ENCODE peak calls at places on chromosome 11, in four cellular contexts. T is neuronal stem cell, A is H9, C is IMR-90. G is an unnamed sample.

GRCh38 chr11:5293028-5293427 is 8.7 kb downstream of the OR51B4 start:
- DNase-seq in A (no peak), T (no peak), C (peak), G (no peak)

GRCh38 chr11:117439256-117439655 is 111.6 kb downstream of the CEP164 start:
- DNase-seq in A (no peak), T (no peak), C (no peak), G (no peak)

GRCh38 chr11:86765146-86765663 is 35.1 kb upstream of the PRSS23 start:
- DNase-seq in C (peak), A (no peak), T (no peak), G (no peak)

GRCh38 chr11:108302121-108302785 is 79.4 kb downstream of the ATM start:
- DNase-seq in C (peak), T (no peak), A (no peak), G (no peak)

GRCh38 chr11:3051435-3052108 is 5.7 kb downstream of the CARS1 start:
- DNase-seq in T (no peak), A (no peak), C (no peak), G (no peak)

GRCh38 chr11:12128191-12128841 is 17.9 kb downstream of the MICAL2 start:
- DNase-seq in A (no peak), C (no peak), T (no peak), G (no peak)

GRCh38 chr11:23540101-23540561 is 679.9 kb upstream of the CCDC179 start:
- DNase-seq in A (peak), C (peak), T (peak), G (no peak)

GRCh38 chr11:117614695-117615094 is 182.3 kb downstream of the DSCAML1 start:
- DNase-seq in A (peak), T (no peak), C (no peak), G (peak)

GRCh38 chr11:120601566-120601965 is 90.0 kb downstream of the GRIK4 start:
- DNase-seq in A (no peak), C (peak), T (no peak), G (no peak)

GRCh38 chr11:74449369-74449931 is 17.9 kb downstream of the KCNE3 start:
- DNase-seq in A (peak), C (peak), T (peak), G (peak)

GRCh38 chr11:119699227-119699626 is 29.8 kb downstream of the NECTIN1 start:
- DNase-seq in C (no peak), T (no peak), A (no peak), G (no peak)

GRCh38 chr11:76850815-76851214 is 9.9 kb upstream of the ACER3 start:
- DNase-seq in T (no peak), A (no peak), C (no peak), G (no peak)

GRCh38 chr11:116312560-116313340 is 460.0 kb downstream of the BUD13 start:
- DNase-seq in T (no peak), A (no peak), C (no peak), G (no peak)

GRCh38 chr11:94675788-94676187 is 92.4 kb upstream of the AMOTL1 start:
- DNase-seq in T (no peak), A (no peak), C (peak), G (no peak)

GRCh38 chr11:58465690-58466089 is 23.7 kb upstream of the OR5B12 start:
- DNase-seq in C (no peak), T (no peak), A (no peak), G (no peak)

GRCh38 chr11:126487711-126488110 is 132.2 kb downstream of the ST3GAL4 start:
- DNase-seq in A (no peak), T (no peak), C (no peak), G (no peak)

GRCh38 chr11:74316772-74317505 is 5.5 kb upstream of the P4HA3 start:
- DNase-seq in C (peak), T (no peak), A (no peak), G (no peak)

GRCh38 chr11:13691296-13691899 is 22.9 kb downstream of the FAR1 start:
- DNase-seq in T (no peak), A (no peak), C (no peak), G (peak)

GRCh38 chr11:47259178-47259977 is 1.6 kb downstream of the NR1H3 start:
- DNase-seq in T (no peak), A (peak), C (peak), G (peak)

GRCh38 chr11:9826390-9826789 is 162.5 kb downstream of the SWAP70 start:
- DNase-seq in T (no peak), C (no peak), A (no peak), G (no peak)

GRCh38 chr11:6531267-6531752 is 34.2 kb downstream of the DNHD1 start:
- DNase-seq in A (no peak), T (peak), C (peak), G (peak)

GRCh38 chr11:20647976-20648565 is 21.3 kb upstream of the NELL1 start:
- DNase-seq in A (peak), T (peak), C (peak), G (peak)

GRCh38 chr11:2273771-2274170 is 3.4 kb upstream of the ASCL2 start:
- DNase-seq in A (no peak), C (no peak), T (no peak), G (peak)

GRCh38 chr11:68481579-68482240 is 21.2 kb downstream of the PPP6R3 start:
- DNase-seq in T (no peak), C (no peak), A (no peak), G (no peak)

GRCh38 chr11:72036687-72037086 is 38.0 kb downstream of the IL18BP start:
- DNase-seq in T (no peak), A (no peak), C (no peak), G (no peak)

GRCh38 chr11:45021692-45022130 is 71.0 kb upstream of the TP53I11 start:
- DNase-seq in T (no peak), A (peak), C (peak), G (peak)

GRCh38 chr11:93694109-93694508 is 32.6 kb downstream of the CEP295 start:
- DNase-seq in C (no peak), A (no peak), T (no peak), G (no peak)

GRCh38 chr11:27174026-27174425 is 133.4 kb downstream of the BBOX1 start:
- DNase-seq in A (no peak), T (no peak), C (no peak), G (no peak)

DNA sequence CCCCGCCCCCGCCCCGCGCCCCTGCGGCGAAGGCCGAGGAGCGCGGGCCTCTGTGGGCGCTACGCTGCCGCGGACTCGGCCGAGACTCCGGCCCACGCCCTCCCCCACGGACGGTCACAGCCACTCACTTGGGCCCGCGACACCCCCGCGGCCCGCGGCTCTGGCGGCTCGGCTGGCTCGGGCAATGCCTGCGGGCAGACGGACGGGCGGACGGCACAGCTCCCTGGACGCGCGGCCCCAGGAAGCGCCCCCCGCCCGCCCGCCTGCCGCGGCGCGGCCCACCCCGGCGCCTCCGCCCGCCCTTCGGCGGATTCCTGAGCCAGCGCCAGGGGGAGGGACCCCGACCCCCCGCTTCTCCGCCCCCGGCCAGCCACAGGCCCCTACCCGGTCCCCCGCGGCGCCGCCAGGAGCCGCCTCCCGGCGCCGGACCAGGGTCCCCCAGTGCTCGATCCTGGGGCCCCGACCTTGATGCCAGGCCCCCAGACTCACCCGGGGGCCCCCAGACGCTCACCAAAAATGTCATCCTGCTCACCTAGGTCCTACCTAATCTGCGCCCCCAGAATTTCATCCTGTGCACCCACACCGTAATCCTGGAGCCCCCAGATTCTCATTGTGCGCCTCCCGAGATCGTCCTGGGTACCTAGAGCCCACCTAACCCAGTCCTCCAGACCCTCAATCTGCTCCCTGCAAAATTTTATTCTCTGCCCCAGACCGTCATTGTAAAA is at the start of gene EFEMP2:
- DNase-seq in T (peak), C (no peak), A (no peak), G (no peak)
- H3K14ac ChIP-seq in T (peak), C (peak), A (no peak), G (peak)

GRCh38 chr11:111765984-111766833 is at the start of gene PPP2R1B:
- DNase-seq in A (peak), T (peak), C (peak), G (peak)
- H3K14ac ChIP-seq in A (peak), T (peak), C (peak), G (peak)

GRCh38 chr11:61816736-61817455 is at the start of gene FADS1:
- DNase-seq in T (peak), C (peak), A (peak), G (peak)
- H3K14ac ChIP-seq in T (peak), C (peak), A (peak), G (peak)

GRCh38 chr11:110296226-110297081 is at the start of gene RDX:
- DNase-seq in A (peak), T (peak), C (peak), G (peak)
- H3K14ac ChIP-seq in A (peak), T (peak), C (peak), G (peak)

DNA sequence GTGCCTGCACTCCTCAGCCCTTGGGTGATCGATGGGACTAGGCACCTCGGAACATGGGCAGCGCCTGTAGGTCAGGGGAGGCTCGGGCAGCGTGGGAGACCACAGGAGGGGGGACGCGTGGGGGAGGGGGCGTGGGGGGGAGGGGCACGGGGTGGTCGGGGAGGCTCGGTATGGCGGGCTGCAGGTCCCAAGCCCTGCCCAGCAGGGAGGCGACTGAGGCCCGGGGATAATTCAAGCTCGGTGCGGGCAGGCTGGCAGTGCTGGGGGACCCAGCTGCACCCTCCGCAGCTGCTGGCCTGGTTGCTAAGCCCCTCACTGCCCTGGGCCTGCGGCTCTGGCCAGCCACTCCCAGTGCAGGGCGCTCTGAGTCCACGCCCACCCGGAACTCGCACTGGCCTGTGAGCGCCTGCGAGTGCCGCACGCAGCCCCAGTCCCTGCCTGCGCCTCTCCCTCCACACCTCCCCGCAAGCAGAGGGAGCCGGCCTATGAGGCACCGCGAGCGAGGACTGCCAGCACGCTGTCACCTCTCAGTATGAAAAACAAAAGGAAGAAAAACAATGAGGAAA is 1698.3 kb upstream of the RAG2 start:
- DNase-seq in T (no peak), C (no peak), A (no peak), G (no peak)
- H3K14ac ChIP-seq in T (peak), C (no peak), A (no peak), G (no peak)

GRCh38 chr11:128448981-128449713 is 138.2 kb downstream of the ETS1 start:
- DNase-seq in A (no peak), T (no peak), C (no peak), G (no peak)

GRCh38 chr11:128450882-128451647 is 136.3 kb downstream of the ETS1 start:
- DNase-seq in A (no peak), C (no peak), T (no peak), G (no peak)

GRCh38 chr11:128448487-128448886 is 138.9 kb downstream of the ETS1 start:
- DNase-seq in A (peak), T (no peak), C (peak), G (peak)

GRCh38 chr11:128453444-128454336 is 133.7 kb downstream of the ETS1 start:
- DNase-seq in A (no peak), C (peak), T (no peak), G (no peak)

DNA sequence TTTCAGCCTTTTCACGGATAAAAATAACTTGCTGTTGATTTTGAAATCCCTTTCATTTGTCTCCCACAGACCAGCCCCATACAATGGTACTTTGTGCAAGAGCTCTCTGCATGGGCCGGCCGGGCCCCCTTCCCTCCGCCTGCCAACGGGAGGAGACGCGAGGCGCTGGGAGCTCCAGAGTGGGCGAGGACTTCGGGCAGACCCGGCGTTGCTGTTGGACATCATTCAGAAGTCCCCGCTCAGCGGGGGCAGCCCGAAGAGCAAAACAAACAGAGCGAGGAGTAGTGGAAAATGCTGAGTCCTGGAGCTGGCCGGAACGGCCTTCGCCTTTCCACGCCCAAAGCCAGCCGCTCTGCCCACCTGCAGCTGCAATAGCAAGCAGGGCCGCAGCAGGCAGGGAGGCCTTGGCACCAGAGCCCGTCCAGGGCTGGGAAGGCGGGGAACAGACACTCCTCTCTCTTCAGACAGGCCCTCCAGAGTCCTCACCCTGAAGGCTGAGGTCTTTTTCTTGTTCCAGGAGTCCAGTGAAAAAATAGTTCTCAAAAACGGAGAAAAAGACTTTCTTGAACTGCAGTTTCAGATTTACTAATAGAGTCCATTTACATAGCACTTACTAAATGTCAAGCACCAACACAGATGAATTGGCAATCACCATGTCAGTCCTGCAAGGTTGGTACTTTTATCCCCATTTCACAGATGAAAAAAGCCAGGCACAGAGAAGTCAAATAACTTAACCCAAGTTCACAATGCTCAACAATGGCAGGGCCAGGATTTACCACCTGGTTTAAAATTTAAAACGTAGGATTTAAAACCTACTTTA is 135.5 kb downstream of the ETS1 start:
- DNase-seq in C (peak), T (no peak), A (peak), G (no peak)
- H3K14ac ChIP-seq in C (peak), T (no peak), A (no peak), G (no peak)

GRCh38 chr11:16013649-16014275 is 342.6 kb downstream of the SOX6 start:
- DNase-seq in T (no peak), C (peak), A (no peak), G (no peak)

GRCh38 chr11:16009021-16009420 is 347.3 kb downstream of the SOX6 start:
- DNase-seq in T (no peak), C (no peak), A (no peak), G (no peak)

GRCh38 chr11:16012125-16012751 is 344.1 kb downstream of the SOX6 start:
- DNase-seq in C (peak), A (no peak), T (no peak), G (no peak)

GRCh38 chr11:16013242-16013641 is 343.1 kb downstream of the SOX6 start:
- DNase-seq in C (no peak), T (no peak), A (no peak), G (no peak)

DNA sequence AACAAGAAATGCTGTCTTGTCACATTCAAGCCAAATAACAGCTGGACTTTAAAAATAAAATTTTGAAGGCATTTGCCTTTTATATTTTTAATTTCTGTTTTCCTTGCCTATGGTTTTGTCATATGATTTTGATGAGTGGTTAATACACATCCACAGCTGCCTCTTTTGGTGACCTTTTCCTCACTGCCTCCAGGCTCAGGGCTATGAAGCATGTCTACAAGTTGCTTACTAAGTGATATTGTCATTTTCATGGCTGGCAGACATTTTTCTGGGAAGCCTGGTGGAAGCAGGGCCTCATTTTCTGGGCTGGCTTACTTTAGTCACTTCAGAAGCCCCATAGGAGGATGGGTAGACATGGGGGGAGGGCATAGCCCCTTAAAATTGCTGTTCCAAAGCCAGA is 344.9 kb downstream of the SOX6 start:
- DNase-seq in A (no peak), T (no peak), C (no peak), G (peak)
- H3K14ac ChIP-seq in A (no peak), T (no peak), C (no peak), G (no peak)

GRCh38 chr11:61892085-61892370 is 683 bp upstream of the FADS3 start:
- DNase-seq in C (no peak), T (no peak), A (no peak), G (no peak)

GRCh38 chr11:61888590-61888989 is 2.8 kb downstream of the FADS3 start:
- DNase-seq in A (no peak), C (no peak), T (no peak), G (no peak)

GRCh38 chr11:61889831-61890230 is 1.5 kb downstream of the FADS3 start:
- DNase-seq in C (no peak), A (no peak), T (no peak), G (no peak)

GRCh38 chr11:61891331-61892084 is at the start of gene FADS3:
- DNase-seq in C (peak), A (peak), T (peak), G (peak)

GRCh38 chr11:61890536-61891330 is 612 bp downstream of the FADS3 start:
- DNase-seq in C (peak), A (peak), T (no peak), G (peak)
- H3K14ac ChIP-seq in C (peak), A (peak), T (peak), G (peak)

GRCh38 chr11:128522063-128522942 is 65.1 kb downstream of the ETS1 start:
- DNase-seq in T (peak), A (peak), C (peak), G (peak)
- H3K14ac ChIP-seq in T (no peak), A (peak), C (peak), G (peak)

GRCh38 chr11:65859134-65859811 is 960 bp upstream of the MUS81 start:
- DNase-seq in A (peak), C (peak), T (peak), G (peak)
- H3K14ac ChIP-seq in A (peak), C (peak), T (no peak), G (peak)

G was measured in trophoblast cell.